ENCODE peak calls at places on chromosomes 7 and 10, in ten cellular contexts. R, T, C, Z, L, N, H, A, P and Q are unnamed samples.

GRCh38 chr7:79610905-79611304 is 157.4 kb upstream of the MAGI2 start:
- DNase-seq in R (no peak), T (no peak), C (no peak), Z (no peak), L (no peak), N (no peak), H (no peak), A (no peak), P (no peak), Q (no peak)

GRCh38 chr7:120272896-120273475 is at the start of gene KCND2:
- DNase-seq in R (no peak), T (no peak), C (peak; percentile 21), Z (no peak), L (peak; percentile 74), N (no peak), H (no peak), A (peak; percentile 33), P (no peak), Q (no peak)

GRCh38 chr7:30984359-30985107 is 20.8 kb downstream of the GHRHR start:
- DNase-seq in R (no peak), T (no peak), C (no peak), Z (no peak), L (no peak), N (no peak), H (peak; percentile 34), A (peak; percentile 86), P (peak; percentile 18), Q (peak; percentile 16)

GRCh38 chr7:155007947-155008346 is 5.0 kb upstream of the PAXIP1 start:
- DNase-seq in R (peak; percentile 5), T (no peak), C (peak; percentile 27), Z (no peak), L (peak; percentile 7), N (no peak), H (peak; percentile 32), A (no peak), P (no peak), Q (no peak)

GRCh38 chr7:26305048-26305868 is 13.6 kb downstream of the SNX10 start:
- DNase-seq in R (no peak), T (no peak), C (no peak), Z (no peak), L (no peak), N (no peak), H (no peak), A (no peak), P (no peak), Q (no peak)

GRCh38 chr10:129929343-129930297 is 34.5 kb downstream of the EBF3 start:
- DNase-seq in R (no peak), T (no peak), C (no peak), Z (no peak), L (no peak), N (no peak), H (no peak), A (no peak), P (no peak), Q (no peak)

GRCh38 chr7:123715793-123716192 is 33.0 kb downstream of the WASL start:
- DNase-seq in R (no peak), T (no peak), C (no peak), Z (no peak), L (no peak), N (no peak), H (no peak), A (no peak), P (no peak), Q (no peak)

GRCh38 chr10:118903251-118903650 is 126.3 kb upstream of the NANOS1 start:
- DNase-seq in R (no peak), T (no peak), C (no peak), Z (no peak), L (no peak), N (no peak), H (no peak), A (no peak), P (no peak), Q (no peak)

GRCh38 chr10:100569687-100570517 is 34.2 kb downstream of the HIF1AN start:
- DNase-seq in R (no peak), T (no peak), C (no peak), Z (no peak), L (no peak), N (no peak), H (peak; percentile 37), A (no peak), P (no peak), Q (no peak)

GRCh38 chr10:77614778-77615625 is 22.6 kb downstream of the KCNMA1 start:
- DNase-seq in R (no peak), T (no peak), C (no peak), Z (no peak), L (no peak), N (no peak), H (no peak), A (no peak), P (no peak), Q (no peak)

GRCh38 chr10:10141983-10142382 is 875.7 kb upstream of the CELF2 start:
- DNase-seq in R (no peak), T (no peak), C (no peak), Z (no peak), L (no peak), N (no peak), H (no peak), A (no peak), P (no peak), Q (no peak)

GRCh38 chr10:82982110-82982608 is 1107.2 kb downstream of the NRG3 start:
- DNase-seq in R (no peak), T (no peak), C (no peak), Z (no peak), L (no peak), N (no peak), H (no peak), A (peak; percentile 3), P (peak; percentile 12), Q (no peak)

GRCh38 chr7:76428868-76429805 is 4.4 kb downstream of the ZP3 start:
- DNase-seq in R (no peak), T (no peak), C (no peak), Z (no peak), L (no peak), N (no peak), H (no peak), A (peak; percentile 71), P (no peak), Q (no peak)

GRCh38 chr10:100561005-100561404 is 25.3 kb downstream of the HIF1AN start:
- DNase-seq in R (no peak), T (no peak), C (no peak), Z (no peak), L (no peak), N (no peak), H (no peak), A (no peak), P (no peak), Q (no peak)

GRCh38 chr7:598899-599298 is 79.3 kb upstream of the PDGFA start:
- DNase-seq in R (no peak), T (no peak), C (no peak), Z (no peak), L (no peak), N (no peak), H (no peak), A (no peak), P (no peak), Q (no peak)

GRCh38 chr10:47049056-47049851 is 138.0 kb downstream of the PTPN20 start:
- DNase-seq in R (no peak), T (no peak), C (no peak), Z (no peak), L (no peak), N (no peak), H (no peak), A (no peak), P (no peak), Q (no peak)

GRCh38 chr10:118557946-118558345 is 37.5 kb downstream of the PRLHR start:
- DNase-seq in R (no peak), T (no peak), C (no peak), Z (no peak), L (no peak), N (no peak), H (no peak), A (no peak), P (no peak), Q (no peak)

GRCh38 chr7:4179616-4180380 is 502.3 kb upstream of the FOXK1 start:
- DNase-seq in R (no peak), T (no peak), C (no peak), Z (no peak), L (no peak), N (no peak), H (no peak), A (no peak), P (no peak), Q (no peak)